ENCODE peak calls at places on chromosomes 12 and 14, in eight cellular contexts. W is neural crest cell, U is IMR-90, S is cardiac fibroblast, A is Panc1, I is HFFc6, T is uterus, M is bronchial epithelial cell. V is an unnamed sample.

GRCh38 chr12:83753882-83754281 is 1067.2 kb downstream of the TMTC2 start:
- DNase-seq in W (no peak), U (no peak), S (no peak), A (no peak), I (no peak), T (no peak), M (no peak), V (no peak)

GRCh38 chr14:31205681-31206535 is 1.7 kb downstream of the HECTD1 start:
- DNase-seq in W (no peak), U (peak), S (peak), A (no peak), I (peak), T (no peak), M (peak), V (no peak)

GRCh38 chr12:81610955-81611889 is 147.9 kb downstream of the PPFIA2 start:
- DNase-seq in W (no peak), U (peak), S (peak), A (no peak), I (no peak), T (no peak), M (peak), V (no peak)

GRCh38 chr14:74575936-74576335 is 36.1 kb downstream of the LTBP2 start:
- DNase-seq in W (no peak), U (no peak), S (no peak), A (no peak), I (no peak), T (no peak), M (no peak), V (no peak)

GRCh38 chr14:90575336-90575735 is 178.5 kb downstream of the CALM1 start:
- DNase-seq in W (no peak), U (no peak), S (no peak), A (no peak), I (no peak), T (no peak), M (no peak), V (no peak)

GRCh38 chr14:49972840-49973239 is 80.0 kb downstream of the ARF6 start:
- DNase-seq in W (no peak), U (peak), S (peak), A (peak), I (peak), T (peak), M (peak), V (no peak)

GRCh38 chr12:83763425-83763824 is 1076.7 kb downstream of the TMTC2 start:
- DNase-seq in W (no peak), U (no peak), S (peak), A (no peak), I (no peak), T (no peak), M (peak), V (no peak)

GRCh38 chr12:24780969-24781368 is 167.9 kb downstream of the BCAT1 start:
- DNase-seq in W (no peak), U (peak), S (peak), A (no peak), I (peak), T (no peak), M (peak), V (no peak)

GRCh38 chr14:38210587-38211257 is 3.0 kb downstream of the SSTR1 start:
- DNase-seq in W (no peak), U (peak), S (peak), A (no peak), I (peak), T (no peak), M (no peak), V (peak)

GRCh38 chr12:30806989-30807694 is 52.4 kb upstream of the CAPRIN2 start:
- DNase-seq in W (no peak), U (peak), S (peak), A (peak), I (peak), T (peak), M (peak), V (peak)

GRCh38 chr12:122870867-122871664 is 24.9 kb downstream of the VPS37B start:
- DNase-seq in W (no peak), U (peak), S (peak), A (no peak), I (peak), T (no peak), M (no peak), V (no peak)

GRCh38 chr14:60508707-60509437 is at the start of gene SIX6:
- DNase-seq in W (peak), U (peak), S (peak), A (no peak), I (no peak), T (no peak), M (no peak), V (peak)

GRCh38 chr12:89084751-89085150 is 267.6 kb downstream of the DUSP6 start:
- DNase-seq in W (no peak), U (peak), S (peak), A (no peak), I (no peak), T (no peak), M (no peak), V (no peak)

GRCh38 chr12:119204137-119204536 is 25.4 kb downstream of the HSPB8 start:
- DNase-seq in W (no peak), U (no peak), S (no peak), A (no peak), I (no peak), T (no peak), M (no peak), V (no peak)

GRCh38 chr14:22432348-22432976 is 156.6 kb downstream of the DAD1 start:
- DNase-seq in W (no peak), U (peak), S (peak), A (peak), I (peak), T (peak), M (peak), V (no peak)

GRCh38 chr12:89927226-89927698 is 218.6 kb upstream of the ATP2B1 start:
- DNase-seq in W (no peak), U (no peak), S (no peak), A (no peak), I (no peak), T (no peak), M (no peak), V (no peak)

GRCh38 chr12:19970116-19970515 is 398.2 kb upstream of the PDE3A start:
- DNase-seq in W (no peak), U (peak), S (peak), A (no peak), I (peak), T (no peak), M (no peak), V (no peak)

GRCh38 chr14:36942522-36943245 is 229.7 kb downstream of the SLC25A21 start:
- DNase-seq in W (no peak), U (peak), S (no peak), A (no peak), I (no peak), T (no peak), M (peak), V (no peak)

GRCh38 chr12:93390025-93390424 is 12.3 kb downstream of the NUDT4 start:
- DNase-seq in W (no peak), U (no peak), S (no peak), A (no peak), I (no peak), T (no peak), M (peak), V (no peak)

DNA sequence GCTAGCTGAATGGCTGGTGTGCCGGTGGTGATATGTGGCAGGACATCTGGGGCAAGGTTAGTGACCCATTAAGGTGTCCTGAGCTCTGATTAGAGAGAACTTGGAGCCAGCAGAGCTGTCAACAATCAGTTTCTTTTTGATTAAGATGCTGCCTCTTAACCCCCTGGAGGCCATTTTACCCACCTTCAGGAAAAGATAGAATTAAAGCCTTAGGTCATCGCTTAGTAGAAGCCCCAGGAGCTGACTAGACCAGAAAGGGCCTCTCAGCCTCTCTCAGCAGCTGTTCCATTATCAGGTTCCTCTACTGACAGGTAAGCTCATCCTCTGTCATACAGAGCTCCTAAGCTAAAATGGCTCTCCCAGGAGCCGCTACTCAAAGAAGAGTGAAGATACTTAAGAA is 339.0 kb downstream of the FUT8 start:
- DNase-seq in W (no peak), U (no peak), S (no peak), A (no peak), I (no peak), T (no peak), M (no peak), V (no peak)
- TF ChIP-seq CTCF in W (no peak), U (no peak), S (no peak), A (no peak), I (no peak), T (no peak), M (no peak), V (no peak)

DNA sequence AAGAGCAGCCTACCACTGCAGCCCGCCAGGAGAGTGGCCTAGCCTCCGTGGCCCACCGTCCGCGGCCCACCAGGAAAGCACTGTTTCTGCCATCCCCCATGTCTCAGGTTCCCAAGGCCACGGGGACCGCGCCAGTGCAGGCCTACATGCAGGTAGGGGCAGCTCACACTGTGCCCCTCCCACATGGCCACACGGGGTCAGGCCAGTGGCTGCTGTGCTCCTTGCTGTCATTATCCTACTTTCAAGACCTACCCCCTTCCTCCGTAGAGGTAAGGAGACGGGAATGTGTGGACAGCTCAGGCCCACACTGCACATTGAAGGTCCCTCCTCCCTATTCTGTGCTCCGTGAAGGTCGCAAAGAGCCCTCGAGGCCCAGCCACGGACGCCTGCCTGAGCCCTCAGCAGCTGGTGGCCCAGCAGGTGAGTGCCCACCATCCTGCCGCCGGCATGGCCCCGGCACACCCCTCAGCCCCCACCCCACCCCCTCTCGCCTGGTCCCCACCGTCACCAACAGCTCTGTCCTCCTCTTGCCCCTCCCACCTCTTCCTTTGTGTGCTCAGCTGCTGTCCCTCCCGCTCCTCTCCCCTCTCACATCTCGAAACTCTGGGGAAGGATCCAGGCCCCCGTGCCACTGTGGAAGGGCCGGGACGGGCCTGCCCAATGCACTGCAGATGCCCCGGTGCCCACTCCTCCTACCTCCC is 10.0 kb downstream of the DDX51 start:
- DNase-seq in W (no peak), U (no peak), S (no peak), A (no peak), I (no peak), T (no peak), M (no peak), V (no peak)
- TF ChIP-seq CTCF in W (no peak), U (no peak), S (no peak), A (no peak), I (no peak), T (no peak), M (no peak), V (no peak)

DNA sequence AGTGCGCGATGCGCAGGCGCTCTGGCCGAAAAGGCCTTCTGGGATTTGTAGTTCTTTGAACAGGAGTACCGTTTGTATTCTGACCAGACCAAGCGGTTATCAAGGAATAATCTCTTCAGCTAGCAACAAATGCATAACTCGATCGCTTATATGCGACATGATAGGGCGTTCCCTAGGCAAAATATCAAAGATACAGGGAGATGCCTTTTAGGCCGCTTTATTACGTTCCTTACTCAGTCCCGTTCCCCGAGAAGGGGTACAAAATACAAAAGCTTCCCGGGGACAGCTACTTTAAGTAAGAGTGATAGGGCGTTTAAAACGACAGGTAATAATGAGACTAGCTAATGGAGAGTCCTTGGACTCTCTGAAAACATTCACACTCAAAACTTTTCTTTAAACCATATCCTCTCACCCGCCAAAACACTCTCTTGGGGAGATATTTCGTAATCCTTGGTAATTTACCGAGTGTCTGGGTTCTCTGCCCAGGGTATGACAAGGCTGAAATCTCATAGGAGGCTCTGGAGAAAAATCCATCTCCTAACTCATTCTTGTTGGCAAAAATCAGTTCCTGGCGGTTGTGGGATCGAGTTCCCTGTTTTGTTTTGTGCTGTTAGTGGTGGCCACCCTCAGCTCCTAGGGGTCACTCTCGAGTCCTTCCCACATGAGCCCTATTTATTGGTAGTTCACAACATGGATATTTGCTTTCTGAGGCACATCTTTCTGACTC is 412 bp upstream of the SNW1 start:
- DNase-seq in W (peak), U (peak), S (peak), A (peak), I (peak), T (peak), M (peak), V (peak)
- TF ChIP-seq CTCF in W (peak), U (peak), S (peak), A (peak), I (peak), T (no peak), M (peak), V (no peak)

DNA sequence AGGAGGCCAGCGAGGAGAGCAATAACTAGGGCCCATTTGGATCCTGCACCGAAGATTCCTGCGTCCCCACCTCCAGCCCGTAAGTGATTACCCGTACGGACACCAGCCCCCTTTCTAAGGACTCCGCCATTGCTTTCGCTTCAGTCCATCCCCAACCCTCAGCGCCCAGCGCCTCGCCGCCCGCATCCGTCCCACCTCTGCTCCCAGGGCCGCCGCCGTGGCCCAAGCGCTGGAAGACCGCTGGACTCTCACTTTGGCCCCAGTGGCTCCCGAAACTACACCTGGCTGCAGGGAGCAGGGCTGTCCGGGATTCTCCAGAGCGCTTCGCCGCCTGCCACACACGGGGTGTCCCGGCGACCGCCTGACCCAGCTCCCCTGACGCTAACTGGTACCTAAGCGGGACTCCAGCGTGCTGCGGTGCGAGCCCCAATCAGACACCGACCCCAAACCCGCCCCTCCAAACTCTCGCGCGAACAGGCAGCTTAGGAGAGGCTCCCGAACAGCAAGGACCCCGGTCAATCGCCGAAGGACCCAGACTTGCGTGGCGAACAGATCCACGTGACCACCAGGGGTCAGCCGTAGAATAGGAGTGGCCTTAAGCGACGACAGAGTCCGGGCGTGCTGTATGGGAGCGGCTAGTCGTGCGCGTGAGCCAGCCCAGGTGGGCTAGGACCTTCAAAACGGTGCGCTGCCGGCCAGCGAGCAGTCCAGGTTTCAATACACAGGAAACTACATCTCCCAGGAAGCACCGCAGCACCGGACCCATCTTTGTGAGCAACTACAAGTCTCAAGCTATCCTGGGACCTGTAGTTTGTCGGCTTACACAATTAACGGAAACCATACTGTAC is at the start of gene CNPY2:
- DNase-seq in W (peak), U (peak), S (peak), A (peak), I (peak), T (peak), M (peak), V (peak)
- TF ChIP-seq CTCF in W (peak), U (peak), S (peak), A (no peak), I (peak), T (no peak), M (no peak), V (no peak)

V was measured in nephron progenitor cell.